ENCODE peak calls at places on chromosomes 5 and 9, in seven cellular contexts. B, Y, H, U, P, R and N are unnamed samples.
A peak's percentile ranks its signal among the peaks of the same experiment; 100 is the strongest.

GRCh38 chr9:115234094-115234493 is 116.1 kb upstream of the TNC start:
- DNase-seq in P (no peak), R (peak; percentile 73), U (peak; percentile 89), B (no peak), Y (peak; percentile 68), H (no peak), N (peak; percentile 94)

GRCh38 chr5:133287500-133287899 is 235.7 kb downstream of the HSPA4 start:
- DNase-seq in B (no peak), U (peak; percentile 42), Y (peak; percentile 53), H (no peak), P (no peak), R (no peak), N (peak; percentile 48)

GRCh38 chr5:1511651-1512540 is 11.9 kb downstream of the LPCAT1 start:
- DNase-seq in Y (peak; percentile 56), U (peak; percentile 37), R (no peak), P (peak; percentile 74), B (peak; percentile 12), H (peak; percentile 11), N (peak; percentile 75)

GRCh38 chr5:179166886-179167841 is 107.0 kb downstream of the ZNF354C start:
- DNase-seq in P (peak; percentile 87), H (no peak), U (peak; percentile 18), Y (no peak), B (peak; percentile 36), R (no peak), N (peak; percentile 74)

GRCh38 chr9:122695696-122696095 is 20.8 kb downstream of the OR1L3 start:
- DNase-seq in H (no peak), R (no peak), U (no peak), Y (no peak), B (no peak), P (no peak), N (peak; percentile 15)

GRCh38 chr5:124669956-124670671 is 76.3 kb downstream of the ZNF608 start:
- DNase-seq in Y (no peak), B (no peak), P (no peak), U (no peak), H (no peak), R (no peak), N (no peak)

GRCh38 chr9:135992486-135993408 is 31.6 kb upstream of the UBAC1 start:
- DNase-seq in Y (peak; percentile 70), B (peak; percentile 87), R (no peak), U (peak; percentile 91), P (peak; percentile 95), H (peak; percentile 69), N (peak; percentile 78)

GRCh38 chr9:127318651-127319167 is 54.1 kb downstream of the GARNL3 start:
- DNase-seq in B (peak; percentile 25), H (no peak), R (no peak), Y (no peak), P (no peak), U (peak; percentile 37), N (peak; percentile 71)

GRCh38 chr9:107749787-107750444 is 260.3 kb upstream of the KLF4 start:
- DNase-seq in P (peak; percentile 88), R (peak; percentile 52), Y (peak; percentile 80), H (peak; percentile 85), B (peak; percentile 89), U (peak; percentile 92), N (peak; percentile 97)

GRCh38 chr5:168433982-168434381 is 52.3 kb upstream of the RARS1 start:
- DNase-seq in U (no peak), H (no peak), R (no peak), Y (no peak), P (no peak), B (no peak), N (no peak)

GRCh38 chr5:172544371-172545120 is 90.2 kb upstream of the SH3PXD2B start:
- DNase-seq in Y (no peak), U (no peak), P (peak; percentile 31), R (no peak), B (no peak), H (no peak), N (no peak)

GRCh38 chr5:150946351-150946905 is 41.6 kb upstream of the ZNF300 start:
- DNase-seq in H (peak; percentile 68), U (peak; percentile 90), Y (no peak), R (no peak), B (peak; percentile 86), P (peak; percentile 76), N (peak; percentile 91)

GRCh38 chr5:45335346-45335745 is 360.8 kb downstream of the HCN1 start:
- DNase-seq in B (no peak), H (no peak), U (no peak), Y (no peak), P (no peak), R (no peak), N (no peak)

GRCh38 chr9:124182741-124183140 is 75.0 kb upstream of the NEK6 start:
- DNase-seq in H (no peak), Y (no peak), P (no peak), R (no peak), U (no peak), B (no peak), N (no peak)

GRCh38 chr9:68631811-68632210 is 73.2 kb upstream of the PIP5K1B start:
- DNase-seq in R (no peak), B (no peak), U (no peak), Y (no peak), H (no peak), P (no peak), N (no peak)

GRCh38 chr5:57085306-57086081 is 88.4 kb upstream of the GPBP1 start:
- DNase-seq in Y (no peak), B (no peak), U (no peak), H (no peak), P (no peak), R (no peak), N (no peak)

GRCh38 chr9:13082796-13083195 is 196.7 kb downstream of the MPDZ start:
- DNase-seq in P (no peak), H (no peak), Y (no peak), B (no peak), R (no peak), U (no peak), N (no peak)

GRCh38 chr5:76473676-76474075 is 70.6 kb downstream of the IQGAP2 start:
- DNase-seq in P (no peak), Y (no peak), B (no peak), U (no peak), R (no peak), H (no peak), N (no peak)

GRCh38 chr5:137015540-137016116 is 483.5 kb downstream of the SPOCK1 start:
- DNase-seq in Y (no peak), H (no peak), P (no peak), R (no peak), B (no peak), U (no peak), N (no peak)

GRCh38 chr9:84668204-84669007 is 1.1 kb upstream of the NTRK2 start:
- DNase-seq in B (peak; percentile 65), Y (peak; percentile 72), U (peak; percentile 63), R (no peak), P (peak; percentile 83), H (peak; percentile 69), N (peak; percentile 36)

GRCh38 chr5:139956342-139956741 is 86.8 kb downstream of the NRG2 start:
- DNase-seq in U (no peak), Y (no peak), P (no peak), B (no peak), R (no peak), H (no peak), N (no peak)

GRCh38 chr5:170307575-170308465 is 10.2 kb upstream of the LCP2 start:
- DNase-seq in U (peak; percentile 38), B (peak; percentile 77), Y (peak; percentile 70), P (peak; percentile 84), H (peak; percentile 64), R (no peak), N (peak; percentile 99)

GRCh38 chr5:92836861-92837755 is 743.9 kb downstream of the NR2F1-AS1 start:
- DNase-seq in Y (no peak), B (no peak), P (no peak), H (no peak), U (peak; percentile 63), R (peak; percentile 56), N (peak; percentile 70)
- H3K4me3 ChIP-seq in Y (no peak overlapping the region), B (no peak overlapping the region), P (no peak overlapping the region), H (no peak overlapping the region), U (no peak overlapping the region), R (no peak overlapping the region), N (no peak overlapping the region)

DNA sequence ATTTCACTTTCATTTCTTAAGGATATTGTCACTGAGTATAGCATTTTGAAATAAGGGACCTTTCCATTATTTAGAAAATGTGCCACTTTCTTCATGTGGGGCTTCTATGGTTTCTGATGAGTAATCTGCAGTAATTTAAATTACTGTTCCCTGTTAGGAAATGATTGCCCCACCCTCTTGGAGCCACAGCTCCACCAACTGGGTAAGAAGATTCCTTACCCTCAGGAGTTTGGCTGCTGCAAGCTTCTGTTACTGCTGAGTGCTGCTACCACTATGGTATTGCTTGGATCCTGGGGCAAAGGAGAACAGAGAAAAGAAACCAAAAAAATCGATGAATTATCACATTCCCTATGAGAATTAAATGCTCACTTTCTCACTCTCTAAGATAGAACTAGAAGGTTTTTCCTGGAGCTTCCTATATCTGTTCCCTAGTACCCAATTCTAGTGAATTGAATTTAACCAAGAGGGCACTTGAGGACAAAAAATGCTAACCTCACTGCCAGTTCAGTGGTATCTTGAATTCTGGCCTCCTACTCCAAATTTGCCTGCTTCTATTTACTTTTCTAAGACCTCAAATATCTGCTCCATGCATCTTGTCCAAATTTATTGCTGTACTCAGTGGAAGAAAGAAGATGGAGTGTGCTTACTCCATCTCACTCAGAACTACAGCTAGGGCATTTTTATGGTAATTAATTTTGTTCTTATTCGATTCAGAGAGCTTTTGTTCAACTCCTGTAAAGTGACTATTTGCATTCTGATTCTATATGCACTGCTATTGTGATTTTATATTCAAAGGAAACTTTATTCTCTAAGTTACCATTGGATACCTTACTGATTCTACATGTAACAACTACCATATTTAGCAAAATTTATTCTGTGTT is 2111.4 kb downstream of the MAT2B start:
- DNase-seq in Y (no peak), R (no peak), H (no peak), U (peak; percentile 63), P (no peak), B (no peak), N (peak; percentile 55)
- TF ChIP-seq CTCF in Y (no peak), R (no peak), H (no peak), U (peak; percentile 26), P (no peak), B (no peak), N (peak; percentile 12)

DNA sequence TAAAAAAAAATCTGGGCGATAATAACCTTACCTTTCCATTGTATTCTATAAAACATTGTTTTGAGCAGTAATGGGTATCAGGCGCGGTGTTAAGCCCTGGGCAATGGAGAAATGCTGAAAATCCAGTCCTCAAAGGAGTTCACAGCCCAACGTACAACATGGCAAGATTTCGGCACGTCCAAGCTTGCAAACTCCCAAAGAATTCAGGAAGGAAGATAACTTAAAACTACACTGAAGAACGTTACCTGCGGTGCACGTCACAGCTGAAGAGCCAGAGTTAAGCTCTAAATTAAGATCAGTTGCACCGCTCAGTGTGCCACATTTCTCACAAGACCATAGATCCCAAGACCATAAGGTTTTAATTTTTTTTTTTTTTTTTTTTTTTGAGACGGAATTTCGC is 942 bp downstream of the ALDH7A1 start:
- DNase-seq in H (no peak), Y (no peak), U (peak; percentile 20), R (no peak), P (no peak), B (no peak), N (peak; percentile 33)
- H3K4me3 ChIP-seq in H (peak overlapping the region; percentile 56), Y (peak overlapping the region; percentile 54), U (peak overlapping the region; percentile 72), R (peak overlapping the region; percentile 76), P (peak overlapping the region; percentile 64), B (peak overlapping the region; percentile 74), N (peak overlapping the region; percentile 66)

DNA sequence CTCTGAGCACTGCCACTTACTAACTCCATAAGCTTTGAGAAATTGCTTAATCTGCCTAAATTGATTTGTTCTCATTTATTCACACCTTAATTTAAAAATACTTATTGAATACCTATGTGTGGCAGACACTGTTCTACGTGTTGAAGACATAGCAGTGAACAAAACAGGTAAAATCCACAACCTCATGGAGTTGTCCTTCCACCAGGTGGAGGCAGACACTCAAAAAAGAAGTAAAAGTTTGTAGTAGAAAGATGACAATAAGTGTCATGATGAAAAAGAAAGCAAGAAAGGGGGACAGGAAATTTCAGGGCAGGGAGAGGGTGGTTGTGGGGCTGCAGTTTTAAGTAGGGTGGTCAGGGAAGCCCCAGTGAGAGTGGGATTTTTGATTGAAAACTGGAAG is 94.9 kb downstream of the SREK1 start:
- DNase-seq in U (no peak), R (no peak), H (no peak), P (no peak), Y (peak; percentile 24), B (no peak), N (no peak)
- TF ChIP-seq CTCF in U (peak; percentile 21), R (no peak), H (no peak), P (no peak), Y (peak; percentile 48), B (peak; percentile 43), N (peak; percentile 18)